ENCODE peak calls at places on chromosomes 4 and X, in nine cellular contexts. B is activated CD4-positive, alpha-beta T cell treated with anti-CD3 and anti-CD28 coated beads for 1 hour; E is fibroblast of mammary gland; D is aorta; V is EL; R is amygdala; K is neural crest cell; M is EH; F is GM12864. Q is an unnamed sample.

GRCh38 chr4:11693693-11694092 is 265.0 kb upstream of the HS3ST1 start:
- DNase-seq in B (no peak), E (no peak), D (no peak), V (no peak), R (no peak), K (no peak), M (no peak), F (no peak), Q (no peak)

GRCh38 chr4:4488405-4489404 is 53.1 kb downstream of the STX18 start:
- DNase-seq in B (peak; percentile 45), E (peak; percentile 86), D (peak; percentile 74), V (peak; percentile 73), R (no peak), K (peak; percentile 69), M (peak; percentile 80), F (peak; percentile 69), Q (peak; percentile 95)

GRCh38 chr4:139889194-139889762 is 223.7 kb downstream of the MGST2 start:
- DNase-seq in B (no peak), E (peak; percentile 15), D (no peak), V (no peak), R (no peak), K (no peak), M (no peak), F (no peak), Q (no peak)

GRCh38 chr4:79528241-79528706 is 120.2 kb upstream of the GK2 start:
- DNase-seq in B (no peak), E (peak; percentile 1), D (no peak), V (no peak), R (no peak), K (no peak), M (no peak), F (no peak), Q (peak; percentile 2)

GRCh38 chr4:7434766-7435150 is at the start of gene PSAPL1:
- DNase-seq in B (no peak), E (peak; percentile 12), D (peak; percentile 44), V (peak; percentile 62), R (no peak), K (no peak), M (peak; percentile 37), F (no peak), Q (peak; percentile 31)

GRCh38 chr4:98672583-98673281 is 14.3 kb upstream of the TSPAN5 start:
- DNase-seq in B (no peak), E (no peak), D (no peak), V (no peak), R (no peak), K (no peak), M (peak; percentile 15), F (no peak), Q (no peak)

GRCh38 chrX:6456196-6456595 is 78.7 kb downstream of the VCX3A start:
- DNase-seq in B (no peak), E (no peak), D (no peak), V (no peak), R (no peak), K (no peak), M (no peak), F (no peak), Q (no peak)

GRCh38 chrX:153719701-153720100 is 4.5 kb downstream of the BCAP31 start:
- DNase-seq in B (no peak), E (no peak), D (no peak), V (no peak), R (no peak), K (no peak), M (no peak), F (no peak), Q (no peak)

GRCh38 chrX:130184168-130184567 is 12.4 kb downstream of the RAB33A start:
- DNase-seq in B (no peak), E (no peak), D (no peak), V (no peak), R (no peak), K (no peak), M (no peak), F (no peak), Q (no peak)

GRCh38 chr4:158782539-158783360 is 13.9 kb downstream of the FNIP2 start:
- DNase-seq in B (no peak), E (no peak), D (no peak), V (peak; percentile 69), R (no peak), K (no peak), M (peak; percentile 83), F (no peak), Q (peak; percentile 36)

GRCh38 chrX:38225093-38225492 is 4.4 kb upstream of the SRPX start:
- DNase-seq in B (no peak), E (peak; percentile 57), D (no peak), V (peak; percentile 2), R (no peak), K (no peak), M (peak; percentile 30), F (no peak), Q (peak; percentile 42)

GRCh38 chrX:65871671-65872311 is 168.1 kb downstream of the VSIG4 start:
- DNase-seq in B (no peak), E (no peak), D (no peak), V (no peak), R (no peak), K (no peak), M (peak; percentile 0), F (no peak), Q (no peak)

GRCh38 chr4:26892480-26893150 is 32.0 kb downstream of the STIM2 start:
- DNase-seq in B (no peak), E (no peak), D (no peak), V (no peak), R (no peak), K (no peak), M (no peak), F (no peak), Q (no peak)

GRCh38 chr4:185811509-185812364 is at the start of gene SORBS2:
- DNase-seq in B (no peak), E (peak; percentile 33), D (no peak), V (peak; percentile 4), R (peak; percentile 55), K (peak; percentile 29), M (peak; percentile 22), F (peak; percentile 67), Q (peak; percentile 65)

GRCh38 chr4:40934671-40935070 is 184.9 kb downstream of the NSUN7 start:
- DNase-seq in B (no peak), E (no peak), D (no peak), V (no peak), R (no peak), K (no peak), M (no peak), F (no peak), Q (no peak)

GRCh38 chrX:44568196-44568595 is 25.5 kb upstream of the FUNDC1 start:
- DNase-seq in B (no peak), E (peak; percentile 12), D (peak; percentile 53), V (no peak), R (no peak), K (no peak), M (no peak), F (no peak), Q (no peak)

GRCh38 chr4:86508436-86508835 is 85.7 kb upstream of the PTPN13 start:
- DNase-seq in B (no peak), E (peak; percentile 56), D (no peak), V (peak; percentile 71), R (no peak), K (no peak), M (peak; percentile 94), F (no peak), Q (peak; percentile 38)

GRCh38 chr4:105624530-105624929 is 72.1 kb downstream of the ARHGEF38 start:
- DNase-seq in B (no peak), E (peak; percentile 30), D (peak; percentile 52), V (peak; percentile 72), R (no peak), K (no peak), M (peak; percentile 21), F (no peak), Q (peak; percentile 48)

GRCh38 chr4:36325499-36325898 is 44.1 kb downstream of the DTHD1 start:
- DNase-seq in B (no peak), E (no peak), D (no peak), V (no peak), R (no peak), K (no peak), M (no peak), F (peak; percentile 62), Q (no peak)

GRCh38 chrX:108221481-108221880 is 129.9 kb downstream of the ATG4A start:
- DNase-seq in B (no peak), E (no peak), D (no peak), V (no peak), R (no peak), K (no peak), M (no peak), F (no peak), Q (no peak)

GRCh38 chr4:21248336-21248735 is 548.1 kb downstream of the PACRGL start:
- DNase-seq in B (no peak), E (no peak), D (no peak), V (no peak), R (no peak), K (no peak), M (no peak), F (no peak), Q (no peak)

GRCh38 chr4:153488006-153488718 is 22.0 kb downstream of the TMEM131L start:
- DNase-seq in B (peak; percentile 51), E (no peak), D (peak; percentile 52), V (no peak), R (no peak), K (no peak), M (no peak), F (peak; percentile 90), Q (peak; percentile 50)

GRCh38 chrX:20372533-20372932 is 105.8 kb upstream of the RPS6KA3 start:
- DNase-seq in B (no peak), E (no peak), D (no peak), V (peak; percentile 61), R (no peak), K (no peak), M (peak; percentile 54), F (no peak), Q (peak; percentile 51)

GRCh38 chr4:124199755-124200154 is 512.8 kb downstream of the ANKRD50 start:
- DNase-seq in B (no peak), E (peak; percentile 74), D (no peak), V (peak; percentile 67), R (no peak), K (no peak), M (peak; percentile 74), F (no peak), Q (peak; percentile 61)

GRCh38 chr4:113952452-113953029 is 26.9 kb downstream of the ARSJ start:
- DNase-seq in B (no peak), E (peak; percentile 66), D (no peak), V (peak; percentile 58), R (no peak), K (peak; percentile 45), M (peak; percentile 59), F (peak; percentile 13), Q (peak; percentile 83)

GRCh38 chrX:47586043-47586787 is 4.0 kb downstream of the TIMP1 start:
- DNase-seq in B (no peak), E (no peak), D (no peak), V (no peak), R (no peak), K (no peak), M (no peak), F (no peak), Q (no peak)

GRCh38 chr4:85956296-85956955 is 403.4 kb downstream of the MAPK10 start:
- DNase-seq in B (no peak), E (no peak), D (no peak), V (no peak), R (no peak), K (no peak), M (no peak), F (no peak), Q (no peak)

GRCh38 chr4:152265149-152265621 is 270.7 kb downstream of the FBXW7 start:
- DNase-seq in B (no peak), E (peak; percentile 89), D (no peak), V (peak; percentile 21), R (no peak), K (no peak), M (peak; percentile 91), F (no peak), Q (peak; percentile 77)

Q was measured in choroid plexus epithelial cell.